ENCODE peak calls at places on chromosomes 12 and 14, in eight cellular contexts. J is epithelial cell of proximal tubule, R is Calu3, P is NCI-H187, F is EL, H is bronchial epithelial cell, Q is Right ventricle myocardium superior, T is foreskin melanocyte. N is an unnamed sample.
A peak's percentile ranks its signal among the peaks of the same experiment; 100 is the strongest.

GRCh38 chr14:69720912-69721311 is 46.0 kb upstream of the SRSF5 start:
- DNase-seq in J (no peak), R (no peak), P (no peak), F (no peak), H (no peak), Q (no peak), T (no peak), N (no peak)

GRCh38 chr12:5964913-5965900 is 20.1 kb upstream of the ANO2 start:
- DNase-seq in J (no peak), R (no peak), P (no peak), F (no peak), H (peak; percentile 26), Q (no peak), T (no peak), N (no peak)

GRCh38 chr14:24339284-24340151 is at the start of gene RIPK3:
- DNase-seq in J (no peak), R (peak; percentile 60), P (no peak), F (no peak), H (peak; percentile 46), Q (peak; percentile 77), T (no peak), N (peak; percentile 85)

GRCh38 chr14:99281396-99281795 is 9.4 kb upstream of the BCL11B start:
- DNase-seq in J (no peak), R (no peak), P (no peak), F (no peak), H (no peak), Q (no peak), T (no peak), N (no peak)

GRCh38 chr14:64974563-64974962 is 2.4 kb upstream of the RAB15 start:
- DNase-seq in J (no peak), R (no peak), P (no peak), F (no peak), H (no peak), Q (no peak), T (no peak), N (no peak)

GRCh38 chr12:108387771-108388170 is 48.7 kb upstream of the CMKLR1 start:
- DNase-seq in J (no peak), R (no peak), P (no peak), F (no peak), H (no peak), Q (no peak), T (no peak), N (no peak)

GRCh38 chr12:131415781-131416180 is 295.1 kb upstream of the SFSWAP start:
- DNase-seq in J (no peak), R (peak; percentile 31), P (no peak), F (no peak), H (no peak), Q (no peak), T (no peak), N (peak; percentile 62)

GRCh38 chr14:89284368-89285058 is 132.5 kb downstream of the FOXN3 start:
- DNase-seq in J (no peak), R (no peak), P (peak; percentile 41), F (peak; percentile 36), H (no peak), Q (no peak), T (no peak), N (peak; percentile 80)

GRCh38 chr12:21529456-21529855 is 3.4 kb downstream of the SPX start:
- DNase-seq in J (no peak), R (no peak), P (no peak), F (no peak), H (no peak), Q (no peak), T (no peak), N (no peak)

GRCh38 chr12:81942588-81942987 is 183.4 kb upstream of the PPFIA2 start:
- DNase-seq in J (no peak), R (peak; percentile 14), P (no peak), F (no peak), H (no peak), Q (no peak), T (no peak), N (no peak)

GRCh38 chr14:89418452-89418851 is 1.4 kb upstream of the FOXN3 start:
- DNase-seq in J (no peak), R (no peak), P (no peak), F (peak; percentile 53), H (no peak), Q (no peak), T (no peak), N (no peak)

N was measured in osteoblast.